ENCODE peak calls at places on chromosomes 12 and 14, in nine cellular contexts. E, V, O, I, F, J, R, G and S are unnamed samples.

GRCh38 chr12:356276-356988 is 32.7 kb downstream of the KDM5A start:
- DNase-seq in E (peak), V (no peak), O (no peak), I (no peak), F (no peak), J (no peak), R (no peak), G (no peak), S (no peak)

GRCh38 chr12:116037941-116038837 is 239.3 kb downstream of the MED13L start:
- DNase-seq in E (peak), V (peak), O (no peak), I (no peak), F (no peak), J (peak), R (no peak), G (no peak), S (no peak)

GRCh38 chr12:99257672-99258071 is 389.9 kb upstream of the GARIN6 start:
- DNase-seq in E (no peak), V (peak), O (no peak), I (no peak), F (no peak), J (no peak), R (no peak), G (no peak), S (no peak)

GRCh38 chr12:111766608-111767361 is at the start of gene ALDH2:
- DNase-seq in E (no peak), V (peak), O (peak), I (peak), F (no peak), J (peak), R (peak), G (peak), S (no peak)

GRCh38 chr14:76196980-76197379 is 45.3 kb downstream of the GPATCH2L start:
- DNase-seq in E (no peak), V (no peak), O (no peak), I (no peak), F (no peak), J (no peak), R (no peak), G (no peak), S (no peak)

GRCh38 chr14:92037989-92038388 is 1.9 kb downstream of the TRIP11 start:
- DNase-seq in E (no peak), V (peak), O (no peak), I (no peak), F (no peak), J (no peak), R (no peak), G (no peak), S (no peak)

GRCh38 chr12:107310621-107311020 is 217.3 kb upstream of the CRY1 start:
- DNase-seq in E (no peak), V (no peak), O (no peak), I (no peak), F (no peak), J (no peak), R (no peak), G (no peak), S (no peak)

GRCh38 chr12:106140223-106140986 is 1.7 kb upstream of the NUAK1 start:
- DNase-seq in E (no peak), V (no peak), O (no peak), I (no peak), F (no peak), J (no peak), R (peak), G (no peak), S (no peak)

GRCh38 chr12:21773799-21774198 is 707 bp downstream of the KCNJ8 start:
- DNase-seq in E (no peak), V (no peak), O (no peak), I (peak), F (no peak), J (no peak), R (no peak), G (no peak), S (no peak)
- H3K4me3 ChIP-seq in E (peak), V (peak), O (peak), I (peak), F (no peak), J (peak), R (peak), G (peak), S (no peak)

DNA sequence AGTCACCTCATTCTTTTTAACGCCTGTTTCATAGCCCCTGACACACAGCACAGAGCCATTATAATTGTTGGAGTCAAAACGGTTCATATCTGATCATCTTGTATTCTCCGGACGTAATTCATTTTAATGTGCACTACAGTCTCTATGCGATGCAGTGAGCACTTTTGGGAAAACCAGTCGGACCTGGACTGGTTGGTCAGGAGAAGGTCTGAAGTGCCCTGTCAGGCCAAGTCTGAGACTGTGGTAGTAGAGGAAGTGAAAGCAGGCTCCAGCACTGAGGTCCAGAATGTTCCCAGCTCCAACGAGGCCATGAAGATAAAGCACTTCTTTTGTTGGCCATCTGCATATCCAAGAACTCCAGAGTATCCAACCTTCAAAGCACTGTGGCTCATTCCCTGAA is 117.1 kb upstream of the NCOR2 start:
- DNase-seq in E (no peak), V (peak), O (peak), I (peak), F (no peak), J (no peak), R (no peak), G (no peak), S (no peak)
- H3K4me3 ChIP-seq in E (peak), V (peak), O (no peak), I (peak), F (no peak), J (no peak), R (no peak), G (no peak), S (no peak)

DNA sequence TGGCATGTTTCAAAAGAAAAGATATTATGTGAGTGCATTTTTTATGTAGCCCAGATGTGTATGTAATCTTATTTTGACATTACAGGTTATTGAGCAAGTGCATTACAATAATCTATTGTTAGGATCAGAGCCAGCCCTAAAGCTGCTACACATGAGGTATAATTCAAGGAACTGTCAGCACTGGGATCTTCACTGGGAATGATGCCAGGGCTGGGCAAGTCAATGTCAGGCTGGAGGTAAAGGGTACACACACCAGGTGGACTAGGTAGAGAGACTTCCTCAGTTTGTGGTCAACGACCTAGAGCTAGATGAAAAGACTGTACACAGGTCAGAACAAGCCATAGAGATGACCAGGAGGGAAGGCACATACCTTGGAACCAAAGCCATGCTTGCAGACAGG is 15.4 kb downstream of the TRIM9 start:
- DNase-seq in E (no peak), V (no peak), O (no peak), I (peak), F (no peak), J (no peak), R (no peak), G (no peak), S (no peak)
- H3K4me3 ChIP-seq in E (no peak), V (peak), O (no peak), I (no peak), F (no peak), J (no peak), R (no peak), G (no peak), S (no peak)

DNA sequence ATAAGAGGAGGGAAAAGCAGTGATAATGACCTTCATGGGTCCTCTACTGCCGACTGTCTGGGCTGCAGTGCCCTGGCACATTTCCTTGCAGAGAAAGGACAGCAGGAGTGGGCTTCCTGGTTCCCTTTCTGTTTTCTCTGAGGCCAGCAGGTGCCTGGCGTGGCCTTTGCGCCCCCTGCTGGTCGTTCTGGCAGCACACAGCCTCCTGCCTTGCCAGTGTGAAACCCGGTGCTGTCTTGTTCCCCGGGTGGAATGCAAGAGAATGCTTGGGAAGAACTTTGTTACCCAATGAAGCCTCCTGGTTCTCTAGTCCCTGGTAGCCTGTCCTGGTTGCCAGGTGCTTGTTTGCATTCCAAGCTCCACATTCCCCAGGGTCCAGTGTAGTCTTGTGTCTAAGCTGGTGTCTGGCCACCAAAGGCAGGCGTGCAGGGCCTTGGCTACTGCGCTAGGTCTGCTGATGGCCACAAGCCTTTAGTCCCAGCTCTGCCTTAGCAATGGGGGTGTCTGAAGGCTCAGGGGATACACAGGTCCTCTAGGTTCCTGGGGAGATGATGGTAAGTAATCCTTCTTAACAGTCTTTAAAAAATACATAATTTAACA is 1392.4 kb upstream of the TMEM132C start:
- DNase-seq in E (no peak), V (peak), O (peak), I (peak), F (no peak), J (peak), R (peak), G (peak), S (no peak)
- H3K4me3 ChIP-seq in E (no peak), V (no peak), O (no peak), I (no peak), F (no peak), J (no peak), R (no peak), G (no peak), S (no peak)

GRCh38 chr12:51592034-51592705 is 1.1 kb downstream of the SCN8A start:
- DNase-seq in E (peak), V (peak), O (no peak), I (peak), F (no peak), J (no peak), R (no peak), G (no peak), S (no peak)
- H3K4me3 ChIP-seq in E (peak), V (peak), O (no peak), I (peak), F (no peak), J (no peak), R (no peak), G (peak), S (peak)

GRCh38 chr12:50241178-50241577 is 42.1 kb downstream of the LIMA1 start:
- DNase-seq in E (no peak), V (peak), O (no peak), I (no peak), F (no peak), J (no peak), R (no peak), G (peak), S (no peak)
- H3K4me3 ChIP-seq in E (no peak), V (peak), O (no peak), I (no peak), F (no peak), J (no peak), R (no peak), G (no peak), S (no peak)